ENCODE peak calls at places on chromosomes 5 and 9, in eight cellular contexts. T is MM.1S; Q is HFF-Myc; P is hepatocyte; E is activated CD8-positive, alpha-beta T cell treated with anti-CD3 and anti-CD28 coated beads for 36 hours; X is Daoy; Z is NCI-H2029; R is T-helper 9 cell. B is an unnamed sample.

GRCh38 chr5:150396247-150396646 is 16.5 kb downstream of the CD74 start:
- DNase-seq in T (no peak), Q (no peak), P (no peak), E (no peak), X (no peak), Z (no peak), R (no peak), B (no peak)

GRCh38 chr5:180519098-180519497 is 24.9 kb downstream of the CNOT6 start:
- DNase-seq in T (no peak), Q (no peak), P (no peak), E (no peak), X (no peak), Z (no peak), R (no peak), B (no peak)

GRCh38 chr5:60333103-60333502 is 366.9 kb downstream of the DEPDC1B start:
- DNase-seq in T (no peak), Q (no peak), P (no peak), E (no peak), X (no peak), Z (no peak), R (no peak), B (no peak)

GRCh38 chr9:23683021-23683431 is 143.0 kb downstream of the ELAVL2 start:
- DNase-seq in T (no peak), Q (no peak), P (no peak), E (no peak), X (no peak), Z (no peak), R (no peak), B (no peak)

GRCh38 chr9:106799146-106799545 is 63.8 kb upstream of the ZNF462 start:
- DNase-seq in T (no peak), Q (peak), P (no peak), E (no peak), X (peak), Z (no peak), R (no peak), B (peak)

GRCh38 chr9:128244443-128245226 is 31.2 kb downstream of the GOLGA2 start:
- DNase-seq in T (no peak), Q (peak), P (peak), E (no peak), X (peak), Z (no peak), R (no peak), B (peak)

GRCh38 chr9:86550411-86550810 is 196.2 kb upstream of the TUT7 start:
- DNase-seq in T (no peak), Q (no peak), P (no peak), E (no peak), X (no peak), Z (no peak), R (no peak), B (no peak)

GRCh38 chr5:120457839-120458507 is 6.1 kb upstream of the PRR16 start:
- DNase-seq in T (peak), Q (no peak), P (peak), E (peak), X (peak), Z (peak), R (no peak), B (no peak)

GRCh38 chr5:96175090-96175489 is 213.4 kb upstream of the ELL2 start:
- DNase-seq in T (peak), Q (no peak), P (no peak), E (no peak), X (peak), Z (no peak), R (no peak), B (no peak)

GRCh38 chr5:96823060-96823459 is 15.3 kb upstream of the ERAP1 start:
- DNase-seq in T (no peak), Q (no peak), P (no peak), E (peak), X (no peak), Z (no peak), R (no peak), B (no peak)

GRCh38 chr5:2019716-2020115 is 137.0 kb upstream of the IRX4 start:
- DNase-seq in T (no peak), Q (no peak), P (no peak), E (no peak), X (no peak), Z (no peak), R (no peak), B (no peak)

GRCh38 chr9:126088336-126088735 is 238.3 kb upstream of the MVB12B start:
- DNase-seq in T (no peak), Q (no peak), P (no peak), E (no peak), X (no peak), Z (no peak), R (no peak), B (no peak)

GRCh38 chr5:53008751-53009150 is 19.6 kb downstream of the ITGA2 start:
- DNase-seq in T (no peak), Q (no peak), P (no peak), E (peak), X (peak), Z (no peak), R (no peak), B (no peak)

GRCh38 chr9:99274016-99274415 is 51.9 kb downstream of the SEC61B start:
- DNase-seq in T (no peak), Q (no peak), P (no peak), E (no peak), X (no peak), Z (no peak), R (no peak), B (no peak)

GRCh38 chr5:123997354-123998215 is 485.6 kb downstream of the CSNK1G3 start:
- DNase-seq in T (no peak), Q (peak), P (peak), E (no peak), X (peak), Z (no peak), R (no peak), B (peak)

GRCh38 chr9:77534376-77535057 is 113.6 kb downstream of the GNA14 start:
- DNase-seq in T (no peak), Q (no peak), P (no peak), E (no peak), X (no peak), Z (peak), R (no peak), B (no peak)